ENCODE peak calls at places on chromosomes 6 and 20, in four cellular contexts. One of them, this sample, is unnamed.

GRCh38 chr6:31651602-31652191 is 764 bp downstream of the BAG6 start:
- DNase-seq in K562: no peak
- DNase-seq in GM12878: no peak
- DNase-seq in HepG2: peak
- DNase-seq in this sample: peak

GRCh38 chr20:11320033-11320432 is 597.7 kb upstream of the BTBD3 start:
- DNase-seq in GM12878: no peak
- DNase-seq in HepG2: no peak
- DNase-seq in K562: no peak
- DNase-seq in this sample: no peak

GRCh38 chr20:51327251-51327841 is 215.2 kb downstream of the NFATC2 start:
- DNase-seq in K562: no peak
- DNase-seq in GM12878: no peak
- DNase-seq in HepG2: no peak
- DNase-seq in this sample: no peak

GRCh38 chr6:20705741-20706140 is 171.5 kb downstream of the CDKAL1 start:
- DNase-seq in HepG2: peak
- DNase-seq in K562: no peak
- DNase-seq in GM12878: no peak
- DNase-seq in this sample: no peak

GRCh38 chr6:35449287-35449881 is 2.8 kb upstream of the FANCE start:
- DNase-seq in GM12878: no peak
- DNase-seq in HepG2: peak
- DNase-seq in K562: peak
- DNase-seq in this sample: peak

GRCh38 chr6:16582437-16583150 is 178.7 kb downstream of the ATXN1 start:
- DNase-seq in HepG2: no peak
- DNase-seq in K562: no peak
- DNase-seq in GM12878: no peak
- DNase-seq in this sample: no peak

GRCh38 chr6:14441371-14441781 is 323.8 kb downstream of the CD83 start:
- DNase-seq in K562: no peak
- DNase-seq in GM12878: no peak
- DNase-seq in HepG2: no peak
- DNase-seq in this sample: no peak

GRCh38 chr20:36214684-36215256 is 21.5 kb upstream of the AAR2 start:
- DNase-seq in GM12878: no peak
- DNase-seq in K562: peak
- DNase-seq in HepG2: peak
- DNase-seq in this sample: peak

GRCh38 chr6:35673755-35674154 is 15.0 kb downstream of the FKBP5 start:
- DNase-seq in GM12878: no peak
- DNase-seq in HepG2: no peak
- DNase-seq in K562: no peak
- DNase-seq in this sample: no peak

GRCh38 chr6:1949533-1949932 is 295.9 kb downstream of the GMDS start:
- DNase-seq in K562: no peak
- DNase-seq in HepG2: peak
- DNase-seq in GM12878: no peak
- DNase-seq in this sample: no peak

GRCh38 chr20:10565922-10566897 is 107.6 kb downstream of the JAG1 start:
- DNase-seq in K562: no peak
- DNase-seq in GM12878: no peak
- DNase-seq in HepG2: peak
- DNase-seq in this sample: no peak

GRCh38 chr6:91812596-91813274 is 1225.9 kb upstream of the MAP3K7 start:
- DNase-seq in HepG2: no peak
- DNase-seq in GM12878: no peak
- DNase-seq in K562: no peak
- DNase-seq in this sample: no peak

GRCh38 chr6:88360203-88360797 is 194.2 kb upstream of the CNR1 start:
- DNase-seq in HepG2: peak
- DNase-seq in K562: no peak
- DNase-seq in GM12878: no peak
- DNase-seq in this sample: no peak

GRCh38 chr6:139338845-139339244 is 35.6 kb downstream of the CITED2 start:
- DNase-seq in GM12878: no peak
- DNase-seq in K562: no peak
- DNase-seq in HepG2: no peak
- DNase-seq in this sample: no peak

GRCh38 chr6:73585566-73586415 is 65.0 kb upstream of the EEF1A1 start:
- DNase-seq in K562: peak
- DNase-seq in HepG2: peak
- DNase-seq in GM12878: peak
- DNase-seq in this sample: no peak

GRCh38 chr6:21533678-21534077 is 59.9 kb upstream of the SOX4 start:
- DNase-seq in HepG2: no peak
- DNase-seq in K562: no peak
- DNase-seq in GM12878: no peak
- DNase-seq in this sample: no peak

GRCh38 chr6:157962601-157963084 is 19.0 kb upstream of the SYNJ2 start:
- DNase-seq in GM12878: no peak
- DNase-seq in HepG2: no peak
- DNase-seq in K562: peak
- DNase-seq in this sample: no peak

GRCh38 chr6:157885876-157886275 is 62.8 kb downstream of the SNX9 start:
- DNase-seq in K562: no peak
- DNase-seq in HepG2: no peak
- DNase-seq in GM12878: no peak
- DNase-seq in this sample: no peak

GRCh38 chr6:129140571-129140970 is 257.6 kb downstream of the LAMA2 start:
- DNase-seq in GM12878: no peak
- DNase-seq in HepG2: no peak
- DNase-seq in K562: no peak
- DNase-seq in this sample: no peak

GRCh38 chr6:75926293-75927168 is 145.9 kb downstream of the IMPG1 start:
- DNase-seq in GM12878: no peak
- DNase-seq in HepG2: no peak
- DNase-seq in K562: no peak
- DNase-seq in this sample: no peak

GRCh38 chr6:151690768-151691562 is 116.5 kb upstream of the ESR1 start:
- DNase-seq in K562: no peak
- DNase-seq in HepG2: no peak
- DNase-seq in GM12878: peak
- DNase-seq in this sample: no peak

GRCh38 chr6:131172237-131172636 is 37.0 kb downstream of the AKAP7 start:
- DNase-seq in K562: no peak
- DNase-seq in GM12878: no peak
- DNase-seq in HepG2: no peak
- DNase-seq in this sample: no peak

GRCh38 chr20:19073584-19074198 is 138.8 kb upstream of the SLC24A3 start:
- DNase-seq in HepG2: peak
- DNase-seq in K562: peak
- DNase-seq in GM12878: no peak
- DNase-seq in this sample: peak

GRCh38 chr6:108074057-108074358 is 533 bp downstream of the OSTM1 start:
- DNase-seq in GM12878: no peak
- DNase-seq in HepG2: peak
- DNase-seq in K562: no peak
- DNase-seq in this sample: no peak

GRCh38 chr6:19713984-19714383 is 123.2 kb upstream of the ID4 start:
- DNase-seq in GM12878: no peak
- DNase-seq in HepG2: no peak
- DNase-seq in K562: no peak
- DNase-seq in this sample: no peak

GRCh38 chr6:160792711-160793110 is 90.7 kb downstream of the PLG start:
- DNase-seq in GM12878: no peak
- DNase-seq in HepG2: no peak
- DNase-seq in K562: no peak
- DNase-seq in this sample: no peak

GRCh38 chr20:60638430-60639098 is 613.5 kb upstream of the CDH4 start:
- DNase-seq in K562: no peak
- DNase-seq in GM12878: no peak
- DNase-seq in HepG2: no peak
- DNase-seq in this sample: no peak

GRCh38 chr20:60637801-60638200 is 614.3 kb upstream of the CDH4 start:
- DNase-seq in HepG2: no peak
- DNase-seq in GM12878: no peak
- DNase-seq in K562: no peak
- DNase-seq in this sample: no peak

GRCh38 chr20:60632420-60633262 is 619.4 kb upstream of the CDH4 start:
- DNase-seq in HepG2: no peak
- DNase-seq in GM12878: no peak
- DNase-seq in K562: no peak
- DNase-seq in this sample: no peak

GRCh38 chr20:60634773-60635172 is 617.3 kb upstream of the CDH4 start:
- DNase-seq in GM12878: no peak
- DNase-seq in HepG2: no peak
- DNase-seq in K562: no peak
- DNase-seq in this sample: no peak

DNA sequence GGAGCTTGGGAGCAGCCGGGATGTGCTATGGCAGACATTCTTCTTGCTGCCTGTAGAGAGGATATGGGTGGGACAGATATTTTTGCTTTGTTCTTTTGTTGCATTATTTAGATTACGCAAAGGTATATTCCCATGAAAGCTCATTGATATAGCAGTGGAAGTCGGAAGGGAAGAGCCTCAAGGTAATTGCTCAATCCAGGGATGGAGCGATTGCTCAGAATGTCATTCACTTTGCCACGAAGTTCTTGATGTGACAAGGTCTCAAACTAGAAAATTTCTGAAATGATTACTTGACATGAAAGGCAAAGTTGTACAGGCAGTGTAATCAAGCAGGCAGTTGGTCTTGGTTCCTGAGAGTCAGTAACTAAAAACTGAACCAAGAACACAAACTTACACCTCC is 615.6 kb upstream of the CDH4 start:
- DNase-seq in HepG2: no peak
- DNase-seq in GM12878: no peak
- DNase-seq in K562: no peak
- DNase-seq in this sample: no peak
- TF ChIP-seq ZBTB33 in HepG2: no peak
- TF ChIP-seq ZBTB33 in GM12878: no peak
- TF ChIP-seq ZBTB33 in K562: no peak
- TF ChIP-seq ZBTB33 in this sample: no peak

DNA sequence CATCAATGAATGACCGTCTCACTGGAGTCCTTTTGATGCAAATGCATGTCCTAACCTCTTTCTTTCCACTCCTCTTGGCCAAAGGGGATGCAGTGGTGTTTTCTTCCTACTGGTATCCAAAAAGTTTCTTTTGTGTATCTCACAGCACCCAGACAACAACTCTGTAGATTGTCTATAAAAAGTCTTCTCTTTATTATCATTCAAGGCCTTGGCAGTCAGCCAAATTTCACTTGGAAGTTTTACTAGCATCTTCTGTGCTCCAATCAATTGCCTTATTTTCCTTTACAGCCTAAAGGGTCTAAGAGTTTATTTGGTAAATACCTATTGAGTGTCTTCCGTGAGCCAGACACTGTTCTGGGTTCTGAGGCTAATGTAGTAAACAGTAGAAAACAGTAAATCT is 150.2 kb upstream of the RNF217 start:
- DNase-seq in GM12878: no peak
- DNase-seq in HepG2: no peak
- DNase-seq in K562: no peak
- DNase-seq in this sample: no peak
- TF ChIP-seq RFX5 in GM12878: no peak
- TF ChIP-seq RFX5 in HepG2: no peak
- TF ChIP-seq RFX5 in K562: no peak
- TF ChIP-seq RFX5 in this sample: no peak

GRCh38 chr20:30485331-30486102 is 771.9 kb upstream of the DEFB115 start:
- DNase-seq in K562: no peak
- DNase-seq in HepG2: no peak
- DNase-seq in GM12878: no peak
- DNase-seq in this sample: peak
- TF ChIP-seq ZBTB33 in K562: no peak
- TF ChIP-seq ZBTB33 in HepG2: no peak
- TF ChIP-seq ZBTB33 in GM12878: no peak
- TF ChIP-seq ZBTB33 in this sample: no peak

DNA sequence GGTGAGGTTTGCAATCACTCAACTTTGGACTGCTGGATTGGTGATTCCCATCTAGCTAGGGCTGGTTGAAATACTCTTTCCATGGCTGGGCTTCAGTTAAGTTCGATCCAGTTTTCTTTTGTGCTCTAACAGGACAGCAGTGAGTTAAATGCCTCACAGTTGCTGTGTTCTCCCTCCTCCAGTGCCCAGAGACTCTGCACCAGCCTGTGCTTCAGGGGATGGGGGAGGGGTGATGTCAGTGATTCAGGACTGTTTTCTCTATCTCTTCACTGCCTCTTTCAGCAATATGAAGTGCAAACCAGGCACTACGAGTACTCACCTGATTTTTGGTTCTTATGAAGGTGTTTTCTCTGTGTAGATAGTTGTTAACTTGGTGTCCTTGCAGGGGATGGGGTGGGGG is 88.2 kb upstream of the FAM83B start:
- DNase-seq in GM12878: no peak
- DNase-seq in K562: no peak
- DNase-seq in HepG2: no peak
- DNase-seq in this sample: no peak
- TF ChIP-seq RFX5 in GM12878: no peak
- TF ChIP-seq RFX5 in K562: no peak
- TF ChIP-seq RFX5 in HepG2: no peak
- TF ChIP-seq RFX5 in this sample: no peak

GRCh38 chr6:170250451-170250850 is 40.4 kb downstream of the DLL1 start:
- DNase-seq in HepG2: no peak
- DNase-seq in GM12878: no peak
- DNase-seq in K562: no peak
- DNase-seq in this sample: no peak

GRCh38 chr6:170249817-170250216 is 41.1 kb downstream of the DLL1 start:
- DNase-seq in GM12878: no peak
- DNase-seq in HepG2: no peak
- DNase-seq in K562: no peak
- DNase-seq in this sample: no peak

GRCh38 chr6:170247178-170247701 is 43.6 kb downstream of the DLL1 start:
- DNase-seq in HepG2: no peak
- DNase-seq in K562: no peak
- DNase-seq in GM12878: no peak
- DNase-seq in this sample: no peak

GRCh38 chr6:170248861-170249600 is 41.8 kb downstream of the DLL1 start:
- DNase-seq in GM12878: no peak
- DNase-seq in K562: no peak
- DNase-seq in HepG2: no peak
- DNase-seq in this sample: no peak

DNA sequence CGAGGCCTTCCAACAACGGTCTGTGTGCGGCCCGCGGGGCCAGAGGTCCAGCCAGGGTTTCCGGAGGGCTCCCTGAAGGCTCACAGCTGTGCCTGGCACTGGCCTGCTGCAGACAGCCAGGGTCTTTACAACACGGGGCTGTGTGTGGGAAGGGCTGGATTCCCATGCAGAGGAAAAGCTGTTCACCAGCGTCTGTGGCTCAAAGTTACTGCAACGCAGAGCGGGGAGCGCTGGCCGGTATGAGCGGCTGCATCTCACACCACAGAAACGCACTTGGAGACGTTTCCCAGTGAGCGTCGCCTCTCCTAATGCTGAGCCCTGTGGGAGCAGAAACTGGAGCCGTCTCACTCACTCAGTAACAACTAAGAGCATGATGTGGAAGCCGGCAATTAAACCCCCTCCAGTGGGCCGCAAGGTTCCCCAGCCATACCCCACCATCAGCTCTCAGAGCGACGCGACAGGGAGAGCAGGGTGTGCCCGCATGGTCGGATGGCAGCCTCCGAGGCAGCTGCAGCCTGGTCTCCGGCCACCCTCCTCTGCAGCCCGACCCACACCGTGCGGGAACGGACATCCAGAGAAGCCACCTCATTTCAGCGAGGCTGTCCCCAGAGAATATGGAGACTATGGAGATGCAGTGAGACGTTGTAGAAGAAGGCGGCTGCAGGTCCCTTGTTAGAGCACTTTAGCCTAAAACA is 42.6 kb downstream of the DLL1 start:
- DNase-seq in HepG2: no peak
- DNase-seq in K562: no peak
- DNase-seq in GM12878: no peak
- DNase-seq in this sample: no peak
- TF ChIP-seq ZBTB33 in HepG2: no peak
- TF ChIP-seq ZBTB33 in K562: no peak
- TF ChIP-seq ZBTB33 in GM12878: no peak
- TF ChIP-seq ZBTB33 in this sample: no peak